ENCODE peak calls at places on chromosomes 13 and 19, in ten cellular contexts. H is cardiac muscle cell, D is adrenal gland, C is astrocyte of the cerebellum, Q is bronchial epithelial cell, S is H9, F is upper lobe of right lung, E is hepatocyte, X is mesothelial cell of epicardium, W is GM13977. O is an unnamed sample.

GRCh38 chr13:79258489-79258888 is 147.6 kb downstream of the RBM26 start:
- DNase-seq in H (no peak), D (no peak), C (no peak), Q (no peak), S (no peak), F (no peak), E (no peak), X (no peak), W (no peak), O (no peak)

GRCh38 chr19:3660493-3661219 is 34.1 kb upstream of the CACTIN start:
- DNase-seq in H (no peak), D (no peak), C (no peak), Q (no peak), S (no peak), F (no peak), E (no peak), X (no peak), W (no peak), O (no peak)

GRCh38 chr13:74287672-74288169 is 153.5 kb upstream of the KLF12 start:
- DNase-seq in H (peak), D (peak), C (peak), Q (peak), S (peak), F (peak), E (peak), X (peak), W (peak), O (peak)

GRCh38 chr19:14408641-14409120 is 10.5 kb downstream of the DDX39A start:
- DNase-seq in H (peak), D (peak), C (no peak), Q (no peak), S (no peak), F (no peak), E (no peak), X (no peak), W (no peak), O (no peak)

GRCh38 chr13:50133277-50133953 is 118.2 kb downstream of the KCNRG start:
- DNase-seq in H (no peak), D (no peak), C (no peak), Q (no peak), S (peak), F (no peak), E (no peak), X (peak), W (no peak), O (no peak)

GRCh38 chr13:44667950-44668349 is 91.8 kb upstream of the TSC22D1 start:
- DNase-seq in H (peak), D (no peak), C (peak), Q (no peak), S (no peak), F (no peak), E (no peak), X (no peak), W (peak), O (no peak)

GRCh38 chr13:111434578-111435159 is 114.2 kb downstream of the TEX29 start:
- DNase-seq in H (no peak), D (no peak), C (no peak), Q (no peak), S (no peak), F (no peak), E (no peak), X (no peak), W (no peak), O (no peak)

GRCh38 chr13:50685491-50685890 is 158.0 kb downstream of the DLEU7 start:
- DNase-seq in H (peak), D (peak), C (peak), Q (peak), S (no peak), F (no peak), E (no peak), X (no peak), W (no peak), O (no peak)

GRCh38 chr19:40612831-40613668 is 11.9 kb downstream of the LTBP4 start:
- DNase-seq in H (peak), D (peak), C (no peak), Q (peak), S (peak), F (peak), E (peak), X (no peak), W (peak), O (no peak)

GRCh38 chr13:49454388-49455015 is 10.4 kb downstream of the SETDB2 start:
- DNase-seq in H (no peak), D (no peak), C (no peak), Q (no peak), S (no peak), F (no peak), E (no peak), X (no peak), W (peak), O (no peak)

GRCh38 chr13:23686948-23687347 is 116.7 kb downstream of the TNFRSF19 start:
- DNase-seq in H (no peak), D (no peak), C (no peak), Q (no peak), S (no peak), F (no peak), E (no peak), X (no peak), W (no peak), O (no peak)

GRCh38 chr19:5676711-5677110 is 3.6 kb downstream of the MICOS13 start:
- DNase-seq in H (no peak), D (no peak), C (no peak), Q (no peak), S (no peak), F (no peak), E (no peak), X (no peak), W (no peak), O (no peak)

GRCh38 chr13:59790626-59791025 is 373.1 kb downstream of the DIAPH3 start:
- DNase-seq in H (peak), D (no peak), C (peak), Q (no peak), S (no peak), F (no peak), E (no peak), X (no peak), W (no peak), O (no peak)

GRCh38 chr13:51887441-51887840 is 25.7 kb downstream of the CCDC70 start:
- DNase-seq in H (no peak), D (no peak), C (no peak), Q (peak), S (no peak), F (no peak), E (no peak), X (no peak), W (no peak), O (no peak)

GRCh38 chr19:23070353-23070781 is 46.5 kb upstream of the ZNF730 start:
- DNase-seq in H (peak), D (peak), C (no peak), Q (no peak), S (peak), F (no peak), E (no peak), X (no peak), W (peak), O (no peak)

GRCh38 chr19:29952127-29952526 is 10.1 kb downstream of the URI1 start:
- DNase-seq in H (peak), D (no peak), C (no peak), Q (peak), S (no peak), F (no peak), E (no peak), X (no peak), W (no peak), O (no peak)

GRCh38 chr13:68719815-68720214 is 1387.8 kb upstream of the ATXN8OS start:
- DNase-seq in H (no peak), D (no peak), C (no peak), Q (no peak), S (no peak), F (no peak), E (no peak), X (no peak), W (no peak), O (no peak)

GRCh38 chr13:25455146-25455545 is 83.4 kb downstream of the ATP8A2 start:
- DNase-seq in H (no peak), D (peak), C (no peak), Q (peak), S (no peak), F (no peak), E (no peak), X (no peak), W (no peak), O (no peak)

GRCh38 chr19:57357406-57357805 is 5.9 kb upstream of the TRAPPC2B start:
- DNase-seq in H (no peak), D (no peak), C (no peak), Q (no peak), S (no peak), F (no peak), E (no peak), X (no peak), W (no peak), O (no peak)

GRCh38 chr13:46530084-46530935 is 22.7 kb upstream of the LRCH1 start:
- DNase-seq in H (peak), D (no peak), C (no peak), Q (peak), S (no peak), F (no peak), E (no peak), X (no peak), W (no peak), O (no peak)

GRCh38 chr19:5607318-5608270 is 15.0 kb downstream of the SAFB2 start:
- DNase-seq in H (no peak), D (no peak), C (no peak), Q (no peak), S (no peak), F (no peak), E (no peak), X (no peak), W (no peak), O (no peak)

GRCh38 chr19:18309525-18310064 is 13.3 kb downstream of the LSM4 start:
- DNase-seq in H (no peak), D (no peak), C (no peak), Q (no peak), S (no peak), F (no peak), E (no peak), X (no peak), W (peak), O (no peak)

GRCh38 chr13:60150538-60150937 is 13.2 kb downstream of the DIAPH3 start:
- DNase-seq in H (no peak), D (no peak), C (no peak), Q (no peak), S (no peak), F (no peak), E (no peak), X (no peak), W (no peak), O (no peak)

GRCh38 chr19:5090780-5091575 is 122.1 kb downstream of the KDM4B start:
- DNase-seq in H (peak), D (peak), C (no peak), Q (no peak), S (no peak), F (no peak), E (peak), X (peak), W (no peak), O (no peak)

GRCh38 chr19:8366961-8367326 is 3.0 kb downstream of the ANGPTL4 start:
- DNase-seq in H (peak), D (no peak), C (no peak), Q (no peak), S (no peak), F (peak), E (no peak), X (peak), W (no peak), O (no peak)

GRCh38 chr19:18669524-18669817 is 14.0 kb upstream of the CRTC1 start:
- DNase-seq in H (no peak), D (no peak), C (peak), Q (no peak), S (no peak), F (no peak), E (no peak), X (no peak), W (no peak), O (no peak)

GRCh38 chr19:7869453-7869909 is 4.7 kb downstream of the PRR36 start:
- DNase-seq in H (peak), D (peak), C (no peak), Q (peak), S (peak), F (peak), E (peak), X (peak), W (peak), O (no peak)

GRCh38 chr13:77465595-77466195 is 69.8 kb upstream of the SCEL start:
- DNase-seq in H (no peak), D (no peak), C (no peak), Q (peak), S (no peak), F (no peak), E (no peak), X (no peak), W (no peak), O (no peak)

GRCh38 chr13:57045816-57046691 is 94.7 kb upstream of the PRR20A start:
- DNase-seq in H (peak), D (no peak), C (no peak), Q (no peak), S (no peak), F (no peak), E (peak), X (no peak), W (no peak), O (no peak)

GRCh38 chr19:12015753-12016116 is 19.7 kb downstream of the ZNF433 start:
- DNase-seq in H (no peak), D (no peak), C (no peak), Q (no peak), S (no peak), F (no peak), E (no peak), X (no peak), W (no peak), O (no peak)

GRCh38 chr19:27971071-27971470 is 1241.9 kb downstream of the UQCRFS1 start:
- DNase-seq in H (peak), D (no peak), C (no peak), Q (peak), S (peak), F (no peak), E (peak), X (no peak), W (no peak), O (no peak)

GRCh38 chr19:45428385-45429231 is 4.9 kb upstream of the ERCC1 start:
- DNase-seq in H (peak), D (no peak), C (no peak), Q (no peak), S (peak), F (no peak), E (peak), X (no peak), W (peak), O (peak)

DNA sequence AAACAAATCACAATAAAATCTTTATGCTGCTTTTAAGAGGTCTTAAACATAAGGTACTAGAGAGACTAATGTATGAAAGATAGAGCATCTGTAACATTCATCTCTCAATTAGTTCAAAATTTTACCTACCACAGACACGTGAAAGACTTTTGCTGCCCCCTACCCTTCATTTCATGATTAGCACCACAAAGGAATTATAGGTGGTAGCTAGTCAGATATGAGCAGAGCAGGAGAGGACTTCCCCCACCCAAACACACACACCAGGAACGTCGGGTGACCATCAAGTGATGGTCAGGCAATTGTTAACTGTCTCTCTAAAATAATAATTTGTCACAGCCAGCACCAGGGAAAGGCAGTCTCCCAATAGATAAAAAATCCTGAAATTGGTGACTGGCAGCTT is 1531.7 kb upstream of the SPRY2 start:
- DNase-seq in H (no peak), D (no peak), C (peak), Q (peak), S (peak), F (no peak), E (peak), X (no peak), W (peak), O (no peak)
- TF ChIP-seq CTCF in H (no peak), D (no peak), C (peak), Q (peak), S (peak), F (peak), E (peak), X (peak), W (peak), O (no peak)

GRCh38 chr13:65638572-65639168 is 1591.5 kb downstream of the PCDH9 start:
- DNase-seq in H (peak), D (no peak), C (peak), Q (peak), S (no peak), F (no peak), E (peak), X (no peak), W (peak), O (no peak)
- TF ChIP-seq CTCF in H (peak), D (peak), C (peak), Q (peak), S (peak), F (peak), E (peak), X (peak), W (peak), O (peak)

DNA sequence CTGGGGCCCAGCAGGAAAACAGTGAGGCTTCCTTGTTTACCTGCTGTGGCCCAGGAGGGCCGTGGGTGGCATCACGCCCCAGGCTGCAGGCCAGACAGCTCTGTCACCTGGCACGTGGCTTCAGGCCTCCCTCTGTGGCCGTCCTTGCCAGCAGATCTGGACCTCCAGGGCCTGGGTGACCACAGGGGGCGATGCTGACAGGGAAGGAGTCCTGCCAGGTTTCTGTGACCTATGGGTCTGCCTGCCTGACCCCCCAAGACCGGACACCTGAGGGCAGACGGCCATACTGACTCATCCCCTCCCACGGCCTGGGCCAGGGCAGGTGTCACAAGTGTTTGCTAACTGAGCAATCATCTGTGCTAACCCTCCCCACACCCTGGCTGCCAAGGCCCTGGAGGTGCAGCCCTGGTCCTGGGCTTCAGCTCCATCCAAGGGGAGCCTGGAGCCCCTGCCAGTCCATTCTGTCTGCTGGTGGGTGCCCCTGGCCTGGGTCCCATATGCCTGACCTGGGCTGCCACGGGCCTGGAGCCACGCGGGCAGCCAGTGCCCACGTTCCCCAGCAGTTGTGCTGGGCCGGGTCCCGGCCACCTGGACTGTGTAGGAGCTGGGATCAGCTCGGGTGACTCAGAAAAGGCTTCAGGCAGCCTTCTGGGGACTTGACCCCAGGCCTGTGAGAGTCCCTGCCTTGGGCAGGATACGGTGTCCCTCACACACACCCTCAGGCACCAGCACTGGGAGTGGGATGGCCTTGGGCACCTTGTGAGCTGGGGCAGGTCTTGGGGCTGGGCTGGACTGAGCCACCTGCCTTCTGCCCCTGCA is 3.7 kb downstream of the CDC34 start:
- DNase-seq in H (no peak), D (no peak), C (no peak), Q (peak), S (peak), F (no peak), E (no peak), X (no peak), W (no peak), O (no peak)
- TF ChIP-seq CTCF in H (no peak), D (no peak), C (no peak), Q (no peak), S (no peak), F (no peak), E (no peak), X (no peak), W (no peak), O (no peak)

DNA sequence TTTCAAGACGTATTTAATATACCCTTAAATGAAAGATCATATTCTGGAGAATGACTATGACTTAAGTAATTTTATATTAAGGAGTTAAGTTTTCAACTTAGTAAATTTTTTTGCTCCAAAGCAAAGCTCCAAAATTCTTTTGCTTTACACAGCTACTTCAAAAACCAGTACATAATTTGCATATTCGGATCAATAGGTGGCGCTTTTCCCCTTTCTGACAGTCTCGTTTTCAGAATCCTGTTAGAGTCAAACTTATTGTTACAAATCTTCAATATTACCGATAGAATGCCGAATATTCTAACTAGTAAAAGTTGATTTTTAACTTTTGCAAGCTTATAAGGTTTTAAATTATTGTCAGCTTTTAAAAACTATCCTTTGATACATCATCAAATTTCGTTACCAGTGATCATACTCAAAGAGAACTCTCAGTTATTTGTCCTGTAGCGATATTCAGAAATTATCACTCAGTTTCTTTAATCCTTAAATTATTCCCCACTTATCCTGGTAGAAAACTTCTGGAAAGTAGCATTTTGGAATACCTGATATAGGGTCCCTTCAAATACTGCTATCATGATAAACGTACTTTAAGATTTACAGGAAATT is 852.7 kb upstream of the KLHL1 start:
- DNase-seq in H (peak), D (no peak), C (peak), Q (peak), S (no peak), F (no peak), E (peak), X (no peak), W (peak), O (no peak)
- TF ChIP-seq CTCF in H (peak), D (peak), C (peak), Q (peak), S (peak), F (peak), E (peak), X (peak), W (peak), O (peak)

DNA sequence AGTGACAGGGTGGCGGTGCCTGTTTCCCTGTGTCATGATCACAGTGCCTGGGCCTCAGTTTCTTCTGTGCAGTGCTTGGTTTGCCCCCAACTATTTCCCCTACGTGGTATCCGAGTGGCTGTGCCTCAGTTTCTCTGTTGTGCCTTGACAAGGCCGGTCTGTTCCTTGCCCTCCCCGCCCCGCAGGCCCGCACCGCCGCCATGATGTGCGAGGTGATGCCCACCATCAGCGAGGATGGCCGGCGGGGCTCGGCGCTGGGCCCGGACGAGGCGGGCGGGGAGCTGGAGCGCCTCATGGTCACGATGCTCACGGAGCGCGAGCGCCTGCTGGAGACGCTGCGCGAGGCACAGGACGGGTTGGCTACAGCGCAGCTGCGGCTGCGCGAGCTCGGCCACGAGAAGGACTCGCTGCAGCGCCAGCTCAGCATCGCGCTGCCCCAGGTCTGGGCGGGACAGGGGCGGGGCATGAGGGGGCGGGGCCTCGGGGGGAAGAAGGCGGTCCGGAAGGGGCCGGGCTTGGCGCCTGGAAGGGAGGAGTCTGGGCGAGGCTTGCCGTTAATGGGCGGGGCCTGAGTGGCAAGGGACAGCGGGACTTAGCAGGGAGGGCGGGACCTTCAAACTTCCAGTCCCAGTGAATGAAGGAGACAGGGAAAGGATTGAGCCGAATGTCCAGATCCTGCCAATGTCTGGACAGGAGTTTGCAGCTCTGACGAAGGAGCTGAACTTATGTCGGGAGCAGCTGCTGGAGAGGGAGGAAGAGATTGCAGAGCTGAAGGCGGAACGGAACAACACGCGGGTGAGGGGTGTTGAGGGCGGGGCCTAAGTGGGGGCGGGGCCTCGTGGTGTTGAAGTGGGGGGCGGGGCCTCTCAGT is 8.6 kb downstream of the PPFIA3 start:
- DNase-seq in H (peak), D (peak), C (peak), Q (peak), S (peak), F (peak), E (peak), X (peak), W (peak), O (peak)
- TF ChIP-seq CTCF in H (peak), D (no peak), C (peak), Q (peak), S (peak), F (no peak), E (no peak), X (no peak), W (peak), O (no peak)

GRCh38 chr19:38543807-38544568 is 73.8 kb downstream of the MAP4K1 start:
- DNase-seq in H (peak), D (peak), C (peak), Q (peak), S (peak), F (peak), E (peak), X (no peak), W (peak), O (no peak)
- TF ChIP-seq CTCF in H (no peak), D (peak), C (peak), Q (no peak), S (peak), F (peak), E (no peak), X (no peak), W (no peak), O (no peak)